ENCODE peak calls at places on chromosomes 2 and 18, in five cellular contexts. One of them, this sample, is unnamed.

GRCh38 chr2:212227755-212228154 is 310.8 kb downstream of the ERBB4 start:
- DNase-seq in upper lobe of right lung: no peak
- DNase-seq in fibroblast of lung: peak; percentile 79
- DNase-seq in colonic mucosa: no peak
- DNase-seq in sigmoid colon: no peak
- DNase-seq in this sample: peak; percentile 92

GRCh38 chr2:160379399-160379798 is 114.2 kb downstream of the RBMS1 start:
- DNase-seq in fibroblast of lung: peak; percentile 93
- DNase-seq in sigmoid colon: no peak
- DNase-seq in colonic mucosa: no peak
- DNase-seq in upper lobe of right lung: no peak
- DNase-seq in this sample: peak; percentile 52

GRCh38 chr2:16331761-16332160 is 333.9 kb downstream of the CYRIA start:
- DNase-seq in colonic mucosa: no peak
- DNase-seq in fibroblast of lung: no peak
- DNase-seq in upper lobe of right lung: no peak
- DNase-seq in sigmoid colon: no peak
- DNase-seq in this sample: no peak

GRCh38 chr2:172252154-172252553 is 149.5 kb upstream of the DLX2 start:
- DNase-seq in sigmoid colon: no peak
- DNase-seq in upper lobe of right lung: no peak
- DNase-seq in fibroblast of lung: no peak
- DNase-seq in colonic mucosa: no peak
- DNase-seq in this sample: no peak

GRCh38 chr2:17636989-17637906 is 96.8 kb downstream of the VSNL1 start:
- DNase-seq in colonic mucosa: no peak
- DNase-seq in upper lobe of right lung: no peak
- DNase-seq in sigmoid colon: no peak
- DNase-seq in fibroblast of lung: no peak
- DNase-seq in this sample: no peak

GRCh38 chr2:226360658-226361057 is 439.0 kb downstream of the IRS1 start:
- DNase-seq in upper lobe of right lung: no peak
- DNase-seq in sigmoid colon: no peak
- DNase-seq in colonic mucosa: no peak
- DNase-seq in fibroblast of lung: no peak
- DNase-seq in this sample: no peak

GRCh38 chr2:181517685-181518301 is 60.6 kb downstream of the ITGA4 start:
- DNase-seq in fibroblast of lung: peak; percentile 17
- DNase-seq in colonic mucosa: no peak
- DNase-seq in upper lobe of right lung: no peak
- DNase-seq in sigmoid colon: no peak
- DNase-seq in this sample: peak; percentile 85

GRCh38 chr2:44550571-44550970 is 188.8 kb downstream of the CAMKMT start:
- DNase-seq in colonic mucosa: no peak
- DNase-seq in sigmoid colon: no peak
- DNase-seq in fibroblast of lung: peak; percentile 20
- DNase-seq in upper lobe of right lung: no peak
- DNase-seq in this sample: peak; percentile 80

GRCh38 chr2:178865537-178865936 is 58.3 kb upstream of the TTN start:
- DNase-seq in fibroblast of lung: no peak
- DNase-seq in colonic mucosa: no peak
- DNase-seq in sigmoid colon: no peak
- DNase-seq in upper lobe of right lung: no peak
- DNase-seq in this sample: no peak

GRCh38 chr2:164773635-164774034 is 68.0 kb downstream of the COBLL1 start:
- DNase-seq in upper lobe of right lung: no peak
- DNase-seq in fibroblast of lung: no peak
- DNase-seq in colonic mucosa: no peak
- DNase-seq in sigmoid colon: no peak
- DNase-seq in this sample: no peak

GRCh38 chr18:10234281-10234680 is 220.2 kb upstream of the APCDD1 start:
- DNase-seq in sigmoid colon: no peak
- DNase-seq in upper lobe of right lung: no peak
- DNase-seq in colonic mucosa: no peak
- DNase-seq in fibroblast of lung: peak; percentile 28
- DNase-seq in this sample: peak; percentile 88

GRCh38 chr2:237680702-237681478 is 53.5 kb downstream of the LRRFIP1 start:
- DNase-seq in sigmoid colon: peak; percentile 53
- DNase-seq in colonic mucosa: peak; percentile 25
- DNase-seq in fibroblast of lung: no peak
- DNase-seq in upper lobe of right lung: peak; percentile 22
- DNase-seq in this sample: no peak

GRCh38 chr2:177543007-177543760 is 150.6 kb downstream of the AGPS start:
- DNase-seq in colonic mucosa: no peak
- DNase-seq in upper lobe of right lung: no peak
- DNase-seq in fibroblast of lung: peak; percentile 89
- DNase-seq in sigmoid colon: peak; percentile 68
- DNase-seq in this sample: peak; percentile 8

GRCh38 chr18:9673296-9674251 is 34.5 kb upstream of the RAB31 start:
- DNase-seq in fibroblast of lung: peak; percentile 61
- DNase-seq in colonic mucosa: peak; percentile 61
- DNase-seq in sigmoid colon: no peak
- DNase-seq in upper lobe of right lung: no peak
- DNase-seq in this sample: peak; percentile 99

GRCh38 chr2:184302506-184302905 is 295.8 kb upstream of the ZNF804A start:
- DNase-seq in fibroblast of lung: no peak
- DNase-seq in colonic mucosa: no peak
- DNase-seq in upper lobe of right lung: no peak
- DNase-seq in sigmoid colon: no peak
- DNase-seq in this sample: no peak

GRCh38 chr2:203002054-203002821 is 12.4 kb upstream of the NBEAL1 start:
- DNase-seq in sigmoid colon: no peak
- DNase-seq in upper lobe of right lung: no peak
- DNase-seq in fibroblast of lung: peak; percentile 29
- DNase-seq in colonic mucosa: no peak
- DNase-seq in this sample: peak; percentile 90

GRCh38 chr2:46389417-46389916 is 89.9 kb upstream of the TMEM247 start:
- DNase-seq in fibroblast of lung: no peak
- DNase-seq in sigmoid colon: no peak
- DNase-seq in colonic mucosa: no peak
- DNase-seq in upper lobe of right lung: no peak
- DNase-seq in this sample: no peak

GRCh38 chr2:28084564-28084963 is 194.0 kb downstream of the BABAM2 start:
- DNase-seq in sigmoid colon: no peak
- DNase-seq in fibroblast of lung: peak; percentile 68
- DNase-seq in upper lobe of right lung: no peak
- DNase-seq in colonic mucosa: no peak
- DNase-seq in this sample: no peak

GRCh38 chr18:12772111-12772510 is 69.3 kb downstream of the PSMG2 start:
- DNase-seq in upper lobe of right lung: no peak
- DNase-seq in sigmoid colon: no peak
- DNase-seq in fibroblast of lung: no peak
- DNase-seq in colonic mucosa: no peak
- DNase-seq in this sample: no peak

GRCh38 chr2:85089464-85090072 is 43.6 kb upstream of the TCF7L1 start:
- DNase-seq in upper lobe of right lung: no peak
- DNase-seq in sigmoid colon: no peak
- DNase-seq in fibroblast of lung: no peak
- DNase-seq in colonic mucosa: no peak
- DNase-seq in this sample: peak; percentile 17

GRCh38 chr2:177422271-177422670 is 29.7 kb downstream of the AGPS start:
- DNase-seq in colonic mucosa: no peak
- DNase-seq in sigmoid colon: no peak
- DNase-seq in upper lobe of right lung: no peak
- DNase-seq in fibroblast of lung: peak; percentile 69
- DNase-seq in this sample: no peak

GRCh38 chr2:203579131-203579643 is 44.1 kb upstream of the RAPH1 start:
- DNase-seq in upper lobe of right lung: no peak
- DNase-seq in sigmoid colon: no peak
- DNase-seq in colonic mucosa: peak; percentile 89
- DNase-seq in fibroblast of lung: peak; percentile 80
- DNase-seq in this sample: peak; percentile 100

GRCh38 chr2:27298391-27299080 is 9.7 kb downstream of the UCN start:
- DNase-seq in sigmoid colon: no peak
- DNase-seq in fibroblast of lung: no peak
- DNase-seq in upper lobe of right lung: no peak
- DNase-seq in colonic mucosa: no peak
- DNase-seq in this sample: no peak

GRCh38 chr2:197677056-197677455 is 1.7 kb upstream of the RFTN2 start:
- DNase-seq in upper lobe of right lung: no peak
- DNase-seq in sigmoid colon: no peak
- DNase-seq in fibroblast of lung: no peak
- DNase-seq in colonic mucosa: no peak
- DNase-seq in this sample: no peak

GRCh38 chr2:197674060-197674459 is 1.3 kb downstream of the RFTN2 start:
- DNase-seq in colonic mucosa: no peak
- DNase-seq in fibroblast of lung: no peak
- DNase-seq in sigmoid colon: no peak
- DNase-seq in upper lobe of right lung: no peak
- DNase-seq in this sample: no peak

GRCh38 chr2:197675246-197675645 is at the start of gene RFTN2:
- DNase-seq in upper lobe of right lung: no peak
- DNase-seq in fibroblast of lung: peak; percentile 27
- DNase-seq in sigmoid colon: no peak
- DNase-seq in colonic mucosa: no peak
- DNase-seq in this sample: no peak

GRCh38 chr2:197674546-197674945 is 841 bp downstream of the RFTN2 start:
- DNase-seq in colonic mucosa: no peak
- DNase-seq in upper lobe of right lung: no peak
- DNase-seq in sigmoid colon: no peak
- DNase-seq in fibroblast of lung: peak; percentile 27
- DNase-seq in this sample: no peak

DNA sequence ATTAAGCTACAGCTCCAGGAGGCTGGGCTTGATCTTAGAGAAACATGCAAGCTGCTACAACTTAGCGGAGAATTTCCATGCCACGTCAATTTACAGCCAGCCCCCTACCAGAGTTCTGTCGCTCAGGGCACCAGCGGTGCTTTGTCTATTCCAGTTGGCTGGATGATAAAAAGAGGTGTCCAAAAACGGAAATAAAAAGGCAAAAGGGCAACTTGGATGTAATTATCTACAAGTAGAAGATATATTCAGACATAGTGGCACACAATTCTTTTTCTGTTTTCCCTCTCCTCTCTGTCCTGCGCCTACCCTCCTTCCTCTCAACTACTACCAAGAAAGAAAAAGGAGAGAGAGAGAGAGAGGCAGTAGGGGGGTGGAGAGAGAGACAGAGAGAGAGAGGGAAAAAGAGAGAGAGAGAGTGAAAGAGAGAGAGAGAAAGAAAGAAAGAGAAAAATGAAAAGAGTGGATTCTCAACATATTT is 363 bp upstream of the RFTN2 start:
- DNase-seq in sigmoid colon: no peak
- DNase-seq in upper lobe of right lung: no peak
- DNase-seq in fibroblast of lung: peak; percentile 85
- DNase-seq in colonic mucosa: no peak
- DNase-seq in this sample: no peak
- H3K4me3 ChIP-seq in sigmoid colon: peak overlapping the region; percentile 23
- H3K4me3 ChIP-seq in upper lobe of right lung: peak overlapping the region; percentile 38
- H3K4me3 ChIP-seq in fibroblast of lung: peak overlapping the region; percentile 64
- H3K4me3 ChIP-seq in colonic mucosa: no peak overlapping the region
- H3K4me3 ChIP-seq in this sample: no peak overlapping the region

GRCh38 chr2:111708478-111708877 is 175.5 kb downstream of the ANAPC1 start:
- DNase-seq in sigmoid colon: no peak
- DNase-seq in colonic mucosa: no peak
- DNase-seq in upper lobe of right lung: no peak
- DNase-seq in fibroblast of lung: peak; percentile 60
- DNase-seq in this sample: no peak

GRCh38 chr2:111706481-111707001 is 177.5 kb downstream of the ANAPC1 start:
- DNase-seq in upper lobe of right lung: no peak
- DNase-seq in colonic mucosa: no peak
- DNase-seq in sigmoid colon: no peak
- DNase-seq in fibroblast of lung: no peak
- DNase-seq in this sample: no peak

GRCh38 chr2:111709321-111709720 is 174.7 kb downstream of the ANAPC1 start:
- DNase-seq in sigmoid colon: no peak
- DNase-seq in upper lobe of right lung: peak; percentile 19
- DNase-seq in fibroblast of lung: no peak
- DNase-seq in colonic mucosa: no peak
- DNase-seq in this sample: no peak

GRCh38 chr2:111705711-111706323 is 178.2 kb downstream of the ANAPC1 start:
- DNase-seq in sigmoid colon: no peak
- DNase-seq in upper lobe of right lung: no peak
- DNase-seq in colonic mucosa: no peak
- DNase-seq in fibroblast of lung: peak; percentile 98
- DNase-seq in this sample: peak; percentile 78

GRCh38 chr2:111707700-111708099 is 176.3 kb downstream of the ANAPC1 start:
- DNase-seq in fibroblast of lung: no peak
- DNase-seq in colonic mucosa: no peak
- DNase-seq in upper lobe of right lung: no peak
- DNase-seq in sigmoid colon: no peak
- DNase-seq in this sample: no peak
- TF ChIP-seq CTCF in fibroblast of lung: no peak
- TF ChIP-seq CTCF in colonic mucosa: no peak
- TF ChIP-seq CTCF in upper lobe of right lung: no peak
- TF ChIP-seq CTCF in sigmoid colon: no peak
- TF ChIP-seq CTCF in this sample: no peak

DNA sequence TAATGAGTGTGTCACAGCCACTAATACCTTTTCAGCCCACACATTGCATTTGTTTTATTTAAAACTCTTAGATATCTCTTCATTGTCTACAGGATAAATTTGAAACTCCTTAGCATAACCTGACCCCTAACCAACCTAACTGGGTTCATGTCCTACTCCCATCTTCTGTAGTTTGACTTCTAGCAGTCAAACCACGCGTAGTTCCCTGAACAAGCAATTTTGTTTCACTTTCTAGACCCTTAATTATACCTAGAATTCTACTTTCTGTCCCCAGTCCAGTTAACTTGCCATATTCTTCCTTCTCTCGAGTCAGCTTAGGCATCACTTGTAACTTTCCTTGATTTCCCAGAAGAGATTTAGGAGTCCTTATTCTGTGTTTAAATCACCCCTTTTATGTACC is 55.1 kb downstream of the RBBP8 start:
- DNase-seq in fibroblast of lung: no peak
- DNase-seq in upper lobe of right lung: no peak
- DNase-seq in colonic mucosa: no peak
- DNase-seq in sigmoid colon: no peak
- DNase-seq in this sample: no peak
- H3K36me3 ChIP-seq in fibroblast of lung: no peaks in the 10 kb centered on the region
- H3K36me3 ChIP-seq in upper lobe of right lung: peaks cover 47% of the 10 kb centered on the region
- H3K36me3 ChIP-seq in colonic mucosa: no peaks in the 10 kb centered on the region
- H3K36me3 ChIP-seq in sigmoid colon: no peaks in the 10 kb centered on the region
- H3K36me3 ChIP-seq in this sample: peaks cover 18% of the 10 kb centered on the region

DNA sequence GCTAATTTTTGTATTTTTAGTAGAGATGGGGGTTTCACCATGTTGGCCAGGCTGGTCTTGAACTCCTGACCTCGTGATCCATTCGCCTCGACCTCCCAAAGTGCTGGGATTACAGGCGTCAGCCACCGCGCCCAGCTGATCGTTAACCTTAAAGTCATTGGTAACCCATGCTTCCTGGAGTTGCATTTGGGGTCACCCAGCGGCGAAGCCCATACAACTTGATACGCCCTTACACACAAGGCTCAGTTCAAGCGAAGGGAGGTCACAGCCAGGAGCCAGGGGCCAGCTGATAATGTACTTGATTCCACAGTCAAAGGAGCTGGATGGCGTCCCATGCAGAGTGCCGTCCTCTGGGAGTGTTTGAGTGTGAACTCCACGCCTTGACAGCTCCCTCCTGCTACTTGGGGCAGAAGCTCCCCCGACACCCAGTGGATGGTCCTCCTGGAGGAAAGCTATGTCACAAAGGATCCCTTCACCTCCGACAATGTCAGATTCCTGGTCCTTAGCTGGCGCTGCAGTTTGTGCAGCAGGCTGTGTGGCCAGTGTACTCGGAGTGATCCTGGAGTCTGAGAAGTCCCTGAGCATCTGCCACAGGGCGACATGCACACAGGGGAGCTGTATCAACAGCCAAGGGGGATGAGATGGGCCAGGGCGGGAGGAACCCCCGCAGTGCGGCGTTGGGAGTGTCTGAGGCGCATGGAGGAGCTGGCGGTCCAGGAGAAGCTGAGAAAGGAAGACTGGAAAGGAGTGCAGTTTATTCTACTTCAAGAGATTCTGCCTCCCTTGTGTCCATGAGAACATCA is 7.9 kb downstream of the CLHC1 start:
- DNase-seq in upper lobe of right lung: no peak
- DNase-seq in fibroblast of lung: no peak
- DNase-seq in colonic mucosa: no peak
- DNase-seq in sigmoid colon: peak; percentile 70
- DNase-seq in this sample: no peak
- H3K4me3 ChIP-seq in upper lobe of right lung: peak overlapping the region; percentile 70
- H3K4me3 ChIP-seq in fibroblast of lung: no peak overlapping the region
- H3K4me3 ChIP-seq in colonic mucosa: peak overlapping the region; percentile 72
- H3K4me3 ChIP-seq in sigmoid colon: no peak overlapping the region
- H3K4me3 ChIP-seq in this sample: no peak overlapping the region